ENCODE peak calls at places on chromosomes 6 and 20, in seven cellular contexts. U, C, X, Z, D, E and R are unnamed samples. For H3K4me1, the result is how much of the 10 kb centered on the place peaks cover.

GRCh38 chr20:17875106-17875980 is 93.3 kb downstream of the SNX5 start:
- DNase-seq in U (peak), C (peak), X (peak), Z (no peak), D (peak), E (no peak), R (no peak)

GRCh38 chr6:91276315-91276714 is 689.4 kb upstream of the MAP3K7 start:
- DNase-seq in U (peak), C (no peak), X (no peak), Z (peak), D (no peak), E (peak), R (no peak)

GRCh38 chr6:2186516-2186915 is 58.9 kb downstream of the GMDS start:
- DNase-seq in U (no peak), C (no peak), X (no peak), Z (no peak), D (no peak), E (no peak), R (no peak)

GRCh38 chr6:139135578-139136545 is 982 bp downstream of the HECA start:
- DNase-seq in U (peak), C (peak), X (peak), Z (peak), D (peak), E (peak), R (no peak)

GRCh38 chr6:21158873-21159272 is 434.7 kb upstream of the SOX4 start:
- DNase-seq in U (no peak), C (no peak), X (no peak), Z (no peak), D (no peak), E (no peak), R (no peak)

GRCh38 chr20:57468523-57469417 is 56.2 kb downstream of the CTCFL start:
- DNase-seq in U (no peak), C (no peak), X (no peak), Z (peak), D (no peak), E (no peak), R (no peak)

GRCh38 chr6:52511572-52512151 is 65.2 kb downstream of the TRAM2 start:
- DNase-seq in U (peak), C (no peak), X (no peak), Z (no peak), D (no peak), E (no peak), R (no peak)

GRCh38 chr6:91083226-91083625 is 496.4 kb upstream of the MAP3K7 start:
- DNase-seq in U (no peak), C (no peak), X (no peak), Z (no peak), D (no peak), E (no peak), R (no peak)

GRCh38 chr20:59831024-59831900 is 102.2 kb downstream of the SYCP2 start:
- DNase-seq in U (no peak), C (no peak), X (no peak), Z (no peak), D (peak), E (peak), R (peak)

GRCh38 chr20:24765316-24766142 is 183.5 kb upstream of the CST7 start:
- DNase-seq in U (no peak), C (no peak), X (no peak), Z (no peak), D (peak), E (no peak), R (no peak)

GRCh38 chr20:54345301-54345724 is 130.1 kb upstream of the DOK5 start:
- DNase-seq in U (peak), C (no peak), X (no peak), Z (no peak), D (no peak), E (no peak), R (peak)

GRCh38 chr20:52652271-52652670 is 319.9 kb upstream of the TSHZ2 start:
- DNase-seq in U (no peak), C (no peak), X (no peak), Z (no peak), D (no peak), E (no peak), R (no peak)

GRCh38 chr20:38315290-38315966 is 11.5 kb downstream of the BPI start:
- DNase-seq in U (peak), C (no peak), X (no peak), Z (no peak), D (no peak), E (no peak), R (no peak)

GRCh38 chr20:33257237-33257636 is 21.4 kb downstream of the BPIFA1 start:
- DNase-seq in U (no peak), C (no peak), X (no peak), Z (no peak), D (no peak), E (no peak), R (no peak)

GRCh38 chr6:166625356-166625755 is 1.7 kb downstream of the RPS6KA2 start:
- DNase-seq in U (peak), C (no peak), X (no peak), Z (no peak), D (no peak), E (no peak), R (no peak)

GRCh38 chr6:101918476-101918875 is 525.0 kb downstream of the GRIK2 start:
- DNase-seq in U (no peak), C (no peak), X (no peak), Z (no peak), D (no peak), E (no peak), R (no peak)

GRCh38 chr20:56624786-56625681 is 4.1 kb upstream of the TFAP2C start:
- DNase-seq in U (no peak), C (no peak), X (no peak), Z (no peak), D (no peak), E (peak), R (no peak)

GRCh38 chr6:20740727-20741126 is 206.5 kb downstream of the CDKAL1 start:
- DNase-seq in U (peak), C (no peak), X (no peak), Z (no peak), D (no peak), E (no peak), R (no peak)

GRCh38 chr6:15247750-15248450 is 2.0 kb downstream of the JARID2 start:
- DNase-seq in U (peak), C (peak), X (peak), Z (peak), D (peak), E (peak), R (peak)

GRCh38 chr6:144017167-144018094 is 9.4 kb upstream of the PLAGL1 start:
- DNase-seq in U (no peak), C (no peak), X (no peak), Z (no peak), D (no peak), E (no peak), R (no peak)

GRCh38 chr6:121592261-121592935 is 157.0 kb downstream of the GJA1 start:
- DNase-seq in U (no peak), C (no peak), X (no peak), Z (no peak), D (no peak), E (no peak), R (peak)

GRCh38 chr6:116564921-116565872 is 6.1 kb upstream of the RWDD1 start:
- DNase-seq in U (no peak), C (no peak), X (peak), Z (no peak), D (no peak), E (peak), R (no peak)

GRCh38 chr6:157069585-157069984 is 253.7 kb downstream of the TMEM242 start:
- DNase-seq in U (no peak), C (no peak), X (no peak), Z (no peak), D (no peak), E (peak), R (no peak)

GRCh38 chr6:104559435-104560202 is 300.1 kb downstream of the HACE1 start:
- DNase-seq in U (no peak), C (no peak), X (peak), Z (no peak), D (no peak), E (no peak), R (no peak)

GRCh38 chr6:161168281-161168891 is 105.5 kb downstream of the AGPAT4 start:
- DNase-seq in U (peak), C (peak), X (peak), Z (no peak), D (no peak), E (peak), R (peak)

GRCh38 chr20:45890077-45890996 is 671 bp downstream of the NEURL2 start:
- DNase-seq in U (peak), C (peak), X (peak), Z (peak), D (peak), E (peak), R (no peak)

GRCh38 chr6:84284428-84285033 is 57.1 kb upstream of the CEP162 start:
- DNase-seq in U (peak), C (no peak), X (peak), Z (no peak), D (no peak), E (peak), R (peak)

GRCh38 chr6:43833223-43833995 is 63.4 kb downstream of the VEGFA start:
- DNase-seq in U (peak), C (no peak), X (peak), Z (no peak), D (peak), E (no peak), R (no peak)

GRCh38 chr6:51830666-51831065 is 256.7 kb downstream of the PKHD1 start:
- DNase-seq in U (no peak), C (no peak), X (no peak), Z (no peak), D (no peak), E (no peak), R (peak)

GRCh38 chr6:39902786-39903465 is 31.3 kb downstream of the MOCS1 start:
- DNase-seq in U (no peak), C (no peak), X (no peak), Z (no peak), D (no peak), E (no peak), R (no peak)

GRCh38 chr20:44402391-44403193 is 47.1 kb downstream of the HNF4A start:
- DNase-seq in U (no peak), C (no peak), X (peak), Z (no peak), D (no peak), E (no peak), R (no peak)

GRCh38 chr6:140082867-140083297 is 708.4 kb upstream of the CITED2 start:
- DNase-seq in U (peak), C (peak), X (no peak), Z (no peak), D (no peak), E (no peak), R (peak)

GRCh38 chr6:159983641-159984080 is 14.8 kb downstream of the IGF2R start:
- DNase-seq in U (peak), C (no peak), X (no peak), Z (no peak), D (no peak), E (no peak), R (no peak)
- H3K4me1 ChIP-seq in U (under half), C (under half), X (half or more), Z (under half), D (half or more), E (under half), R (under half)

GRCh38 chr6:129113637-129114036 is 230.7 kb downstream of the LAMA2 start:
- DNase-seq in U (no peak), C (no peak), X (no peak), Z (no peak), D (no peak), E (no peak), R (no peak)

GRCh38 chr6:129112591-129112990 is 229.7 kb downstream of the LAMA2 start:
- DNase-seq in U (no peak), C (no peak), X (no peak), Z (no peak), D (no peak), E (no peak), R (no peak)

GRCh38 chr6:129110687-129111343 is 227.9 kb downstream of the LAMA2 start:
- DNase-seq in U (peak), C (no peak), X (no peak), Z (no peak), D (no peak), E (no peak), R (no peak)

GRCh38 chr6:129114992-129115391 is 232.1 kb downstream of the LAMA2 start:
- DNase-seq in U (no peak), C (no peak), X (no peak), Z (no peak), D (no peak), E (no peak), R (no peak)

DNA sequence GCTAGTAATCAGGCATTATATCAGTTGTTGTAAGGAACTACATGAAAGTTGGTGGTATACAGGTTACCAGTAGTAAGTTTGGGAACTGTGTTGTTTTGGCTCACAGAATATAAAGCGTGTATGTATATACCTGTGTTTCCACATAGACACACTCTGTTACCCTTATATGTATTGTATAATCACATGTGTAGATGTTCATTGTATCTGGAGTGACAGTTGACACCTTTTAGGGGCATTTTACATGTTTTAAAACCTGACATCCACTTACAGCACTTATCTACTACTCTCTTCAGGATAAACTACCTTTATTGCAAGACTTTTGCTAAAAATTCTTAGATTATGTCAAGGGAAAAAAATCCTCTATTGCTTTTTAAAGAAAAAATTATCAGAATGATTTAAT is 228.9 kb downstream of the LAMA2 start:
- DNase-seq in U (no peak), C (no peak), X (no peak), Z (no peak), D (no peak), E (no peak), R (no peak)
- H3K27ac ChIP-seq in U (no peak), C (peak), X (no peak), Z (no peak), D (no peak), E (no peak), R (no peak)

GRCh38 chr6:42086046-42086664 is 35.8 kb downstream of the TAF8 start:
- DNase-seq in U (no peak), C (no peak), X (peak), Z (no peak), D (peak), E (peak), R (no peak)
- TF ChIP-seq CTCF in U (peak), C (no peak), X (peak), Z (peak), D (peak), E (peak), R (peak)

GRCh38 chr6:25399885-25400284 is 120.7 kb downstream of the CARMIL1 start:
- DNase-seq in U (no peak), C (no peak), X (no peak), Z (no peak), D (no peak), E (no peak), R (no peak)
- H3K4me1 ChIP-seq in U (under half), C (under half), X (under half), Z (half or more), D (under half), E (under half), R (under half)

GRCh38 chr6:25961619-25962367 is 809 bp upstream of the TRIM38 start:
- DNase-seq in U (no peak), C (no peak), X (no peak), Z (peak), D (no peak), E (peak), R (no peak)
- H3K27ac ChIP-seq in U (peak), C (peak), X (peak), Z (peak), D (peak), E (no peak), R (peak)

GRCh38 chr20:35616465-35617396 is 1.1 kb downstream of the SPAG4 start:
- DNase-seq in U (peak), C (peak), X (peak), Z (peak), D (peak), E (peak), R (peak)

GRCh38 chr20:35618372-35619131 is 2.9 kb downstream of the SPAG4 start:
- DNase-seq in U (peak), C (no peak), X (peak), Z (peak), D (no peak), E (peak), R (no peak)

GRCh38 chr20:35618032-35618371 is 2.4 kb downstream of the SPAG4 start:
- DNase-seq in U (no peak), C (no peak), X (no peak), Z (no peak), D (no peak), E (no peak), R (no peak)

GRCh38 chr20:35617397-35618031 is 1.9 kb downstream of the SPAG4 start:
- DNase-seq in U (peak), C (peak), X (peak), Z (peak), D (peak), E (peak), R (no peak)

DNA sequence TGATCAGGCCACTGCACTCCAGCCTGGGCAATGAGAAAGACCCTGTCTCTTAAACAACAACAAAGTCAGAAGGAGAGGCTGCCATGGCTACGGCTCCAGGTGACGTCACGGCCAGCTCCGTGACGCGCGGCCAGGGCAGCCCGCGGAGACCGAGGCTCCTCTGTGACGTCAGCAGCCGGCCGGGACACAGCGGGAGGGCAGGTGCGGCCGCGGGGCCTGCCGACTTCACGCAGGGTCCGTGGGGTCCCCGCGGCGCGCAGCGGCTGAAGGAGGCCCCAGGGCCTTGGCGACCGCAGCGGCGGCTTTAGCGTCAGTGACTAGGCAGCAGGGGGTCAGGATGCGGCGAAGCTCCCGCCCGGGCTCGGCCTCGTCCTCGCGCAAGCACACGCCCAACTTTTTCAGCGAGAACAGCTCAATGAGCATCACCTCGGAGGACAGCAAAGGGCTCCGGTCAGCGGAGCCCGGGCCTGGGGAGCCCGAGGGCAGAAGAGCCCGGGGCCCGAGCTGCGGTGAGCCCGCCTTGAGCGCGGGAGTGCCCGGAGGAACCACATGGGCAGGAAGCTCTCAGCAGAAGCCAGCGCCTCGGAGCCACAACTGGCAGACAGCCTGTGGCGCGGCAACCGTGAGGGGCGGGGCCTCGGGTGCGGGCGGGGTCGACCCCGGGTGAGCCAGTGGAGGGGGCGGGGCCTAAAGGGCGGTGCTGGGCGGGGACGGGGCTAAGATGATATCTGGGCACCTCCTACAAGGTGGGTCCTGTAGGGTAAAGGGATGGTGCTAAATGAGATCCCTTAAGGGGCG is at the start of gene SPAG4:
- DNase-seq in U (peak), C (peak), X (peak), Z (no peak), D (peak), E (peak), R (no peak)
- TF ChIP-seq CTCF in U (no peak), C (no peak), X (no peak), Z (no peak), D (no peak), E (no peak), R (peak)